ENCODE peak calls at places on chromosomes 4 and X, in nine cellular contexts. I is right lobe of liver, Q is sigmoid colon, T is tibial nerve, W is stomach, H is ovary, S is prostate gland, L is A549, D is Peyer's patch. J is an unnamed sample.

GRCh38 chr4:47135210-47135609 is 103.8 kb downstream of the GABRB1 start:
- DNase-seq in I (no peak), Q (no peak), T (no peak), W (no peak), H (no peak), S (no peak), L (no peak), D (no peak), J (no peak)

GRCh38 chr4:144355809-144356757 is 215.6 kb upstream of the GYPA start:
- DNase-seq in I (no peak), Q (no peak), T (peak; percentile 13), W (no peak), H (no peak), S (no peak), L (peak; percentile 12), D (no peak), J (no peak)

GRCh38 chrX:122504026-122504425 is 680.1 kb upstream of the GRIA3 start:
- DNase-seq in I (no peak), Q (no peak), T (no peak), W (no peak), H (no peak), S (no peak), L (no peak), D (no peak), J (no peak)

GRCh38 chr4:48979897-48980579 is 6.0 kb upstream of the CWH43 start:
- DNase-seq in I (no peak), Q (no peak), T (no peak), W (no peak), H (no peak), S (no peak), L (no peak), D (no peak), J (no peak)

GRCh38 chr4:138555584-138555983 is 313.4 kb upstream of the SLC7A11 start:
- DNase-seq in I (no peak), Q (no peak), T (no peak), W (no peak), H (no peak), S (no peak), L (no peak), D (no peak), J (no peak)

GRCh38 chr4:168634276-168634802 is 137.5 kb downstream of the PALLD start:
- DNase-seq in I (no peak), Q (no peak), T (no peak), W (no peak), H (peak; percentile 44), S (no peak), L (no peak), D (no peak), J (peak; percentile 39)

GRCh38 chrX:1529328-1529727 is 7.7 kb downstream of the P2RY8 start:
- DNase-seq in I (no peak), Q (no peak), T (no peak), W (no peak), H (no peak), S (no peak), L (no peak), D (no peak), J (no peak)

GRCh38 chr4:62053974-62054373 is 853.8 kb downstream of the ADGRL3 start:
- DNase-seq in I (no peak), Q (no peak), T (no peak), W (no peak), H (no peak), S (no peak), L (no peak), D (no peak), J (no peak)

GRCh38 chr4:66927937-66928336 is 617.4 kb downstream of the CENPC start:
- DNase-seq in I (no peak), Q (no peak), T (no peak), W (no peak), H (no peak), S (no peak), L (no peak), D (no peak), J (no peak)

GRCh38 chr4:129804458-129804981 is 708.6 kb downstream of the C4orf33 start:
- DNase-seq in I (no peak), Q (no peak), T (no peak), W (no peak), H (no peak), S (no peak), L (no peak), D (no peak), J (no peak)

GRCh38 chrX:56219702-56220101 is 12.5 kb upstream of the KLF8 start:
- DNase-seq in I (no peak), Q (no peak), T (no peak), W (no peak), H (no peak), S (no peak), L (no peak), D (no peak), J (no peak)

GRCh38 chr4:114684462-114684861 is 85.9 kb downstream of the UGT8 start:
- DNase-seq in I (no peak), Q (no peak), T (no peak), W (no peak), H (no peak), S (no peak), L (no peak), D (no peak), J (no peak)
- H3K27ac ChIP-seq in I (no peak overlapping the region), Q (no peak overlapping the region), T (no peak overlapping the region), W (no peak overlapping the region), H (no peak overlapping the region), S (no peak overlapping the region), L (no peak overlapping the region), D (no peak overlapping the region), J (no peak overlapping the region)

GRCh38 chr4:120554086-120554485 is 368.4 kb downstream of the PRDM5 start:
- DNase-seq in I (no peak), Q (no peak), T (no peak), W (no peak), H (no peak), S (no peak), L (no peak), D (no peak), J (no peak)

GRCh38 chr4:120557372-120557771 is 365.2 kb downstream of the PRDM5 start:
- DNase-seq in I (no peak), Q (no peak), T (no peak), W (no peak), H (no peak), S (no peak), L (no peak), D (no peak), J (no peak)

GRCh38 chr4:120555058-120555457 is 367.5 kb downstream of the PRDM5 start:
- DNase-seq in I (no peak), Q (no peak), T (no peak), W (no peak), H (no peak), S (no peak), L (no peak), D (no peak), J (no peak)
- TF ChIP-seq POLR2A in I (no peak), Q (no peak), T (no peak), W (no peak), H (no peak), S (no peak), L (no peak), D (no peak), J (no peak)

GRCh38 chrX:39745782-39746181 is 352.0 kb downstream of the BCOR start:
- DNase-seq in I (no peak), Q (no peak), T (no peak), W (no peak), H (no peak), S (no peak), L (no peak), D (no peak), J (no peak)
- H3K27ac ChIP-seq in I (no peak overlapping the region), Q (no peak overlapping the region), T (no peak overlapping the region), W (no peak overlapping the region), H (no peak overlapping the region), S (no peak overlapping the region), L (peak overlapping the region; percentile 45), D (no peak overlapping the region), J (no peak overlapping the region)

GRCh38 chr4:38132843-38133662 is 172.9 kb downstream of the PTTG2 start:
- DNase-seq in I (peak; percentile 81), Q (no peak), T (no peak), W (no peak), H (no peak), S (no peak), L (no peak), D (peak; percentile 76), J (no peak)

GRCh38 chr4:38130884-38131283 is 170.7 kb downstream of the PTTG2 start:
- DNase-seq in I (no peak), Q (no peak), T (no peak), W (no peak), H (no peak), S (no peak), L (no peak), D (no peak), J (no peak)

GRCh38 chr4:38131371-38132139 is 171.4 kb downstream of the PTTG2 start:
- DNase-seq in I (peak; percentile 33), Q (no peak), T (no peak), W (no peak), H (no peak), S (no peak), L (no peak), D (peak; percentile 56), J (peak; percentile 38)

GRCh38 chr4:38133711-38134480 is 173.7 kb downstream of the PTTG2 start:
- DNase-seq in I (peak; percentile 89), Q (no peak), T (no peak), W (no peak), H (no peak), S (no peak), L (no peak), D (no peak), J (no peak)

GRCh38 chr4:38132140-38132673 is 172.0 kb downstream of the PTTG2 start:
- DNase-seq in I (peak; percentile 44), Q (peak; percentile 89), T (peak; percentile 30), W (no peak), H (peak; percentile 57), S (no peak), L (no peak), D (peak; percentile 83), J (peak; percentile 54)
- TF ChIP-seq POLR2A in I (no peak), Q (no peak), T (peak; percentile 46), W (no peak), H (no peak), S (peak; percentile 15), L (no peak), D (peak; percentile 45), J (no peak)

J was measured in uterus.